ENCODE peak calls at places on chromosomes 16 and 17, in four cellular contexts. Y, L, N and V are unnamed samples.

GRCh38 chr17:66190738-66191606 is 961 bp downstream of the CEP112 start:
- DNase-seq in N (no peak), Y (no peak), L (no peak), V (no peak)

GRCh38 chr16:12329246-12329995 is 352.9 kb downstream of the SNX29 start:
- DNase-seq in L (no peak), N (no peak), Y (no peak), V (no peak)

GRCh38 chr17:82215095-82215971 is 2.7 kb upstream of the CCDC57 start:
- DNase-seq in Y (no peak), L (no peak), N (no peak), V (no peak)

GRCh38 chr16:83315271-83315670 is 492.5 kb upstream of the HSBP1 start:
- DNase-seq in N (no peak), L (no peak), Y (no peak), V (no peak)

GRCh38 chr16:31149894-31150890 is at the start of gene PRSS36:
- DNase-seq in Y (no peak), L (no peak), N (no peak), V (no peak)

GRCh38 chr16:69553332-69553731 is 12.4 kb upstream of the NFAT5 start:
- DNase-seq in L (no peak), N (no peak), Y (no peak), V (no peak)

GRCh38 chr16:68823401-68823800 is 19.9 kb upstream of the TANGO6 start:
- DNase-seq in L (peak; percentile 69), N (no peak), Y (peak; percentile 70), V (peak; percentile 68)

GRCh38 chr16:87945351-87946042 is 5.7 kb upstream of the BANP start:
- DNase-seq in N (peak; percentile 90), Y (no peak), L (no peak), V (no peak)

GRCh38 chr17:44687752-44688151 is 1.8 kb downstream of the CCDC43 start:
- DNase-seq in Y (no peak), L (no peak), N (no peak), V (no peak)

GRCh38 chr16:58960484-58960883 is 226.4 kb upstream of the GOT2 start:
- DNase-seq in L (no peak), N (no peak), Y (no peak), V (no peak)

GRCh38 chr17:12523244-12523643 is 142.4 kb upstream of the MYOCD start:
- DNase-seq in N (no peak), L (no peak), Y (no peak), V (no peak)

DNA sequence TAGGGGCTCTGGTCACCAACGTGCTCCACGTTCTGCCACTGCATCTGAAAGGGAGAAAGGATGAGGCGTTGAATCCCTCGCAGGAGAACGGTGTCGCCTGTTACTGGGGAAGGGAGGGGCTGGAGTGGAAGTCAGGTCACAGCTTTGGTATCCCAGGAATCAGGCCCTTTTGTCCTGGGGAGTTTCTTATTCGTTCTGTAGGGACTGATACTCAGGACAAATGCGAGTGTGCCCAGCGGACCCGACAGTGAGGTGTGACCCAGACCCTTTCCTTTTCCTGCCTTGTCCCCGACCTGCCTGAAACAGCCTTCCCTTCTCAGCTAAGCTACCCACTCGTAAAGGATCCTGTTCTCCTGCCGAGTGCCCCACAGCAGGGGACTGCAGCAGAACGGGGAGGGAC is 177.5 kb downstream of the VPS53 start:
- DNase-seq in N (no peak), Y (no peak), L (no peak), V (no peak)
- TF ChIP-seq CTCF in N (no peak), Y (no peak), L (no peak), V (no peak)

DNA sequence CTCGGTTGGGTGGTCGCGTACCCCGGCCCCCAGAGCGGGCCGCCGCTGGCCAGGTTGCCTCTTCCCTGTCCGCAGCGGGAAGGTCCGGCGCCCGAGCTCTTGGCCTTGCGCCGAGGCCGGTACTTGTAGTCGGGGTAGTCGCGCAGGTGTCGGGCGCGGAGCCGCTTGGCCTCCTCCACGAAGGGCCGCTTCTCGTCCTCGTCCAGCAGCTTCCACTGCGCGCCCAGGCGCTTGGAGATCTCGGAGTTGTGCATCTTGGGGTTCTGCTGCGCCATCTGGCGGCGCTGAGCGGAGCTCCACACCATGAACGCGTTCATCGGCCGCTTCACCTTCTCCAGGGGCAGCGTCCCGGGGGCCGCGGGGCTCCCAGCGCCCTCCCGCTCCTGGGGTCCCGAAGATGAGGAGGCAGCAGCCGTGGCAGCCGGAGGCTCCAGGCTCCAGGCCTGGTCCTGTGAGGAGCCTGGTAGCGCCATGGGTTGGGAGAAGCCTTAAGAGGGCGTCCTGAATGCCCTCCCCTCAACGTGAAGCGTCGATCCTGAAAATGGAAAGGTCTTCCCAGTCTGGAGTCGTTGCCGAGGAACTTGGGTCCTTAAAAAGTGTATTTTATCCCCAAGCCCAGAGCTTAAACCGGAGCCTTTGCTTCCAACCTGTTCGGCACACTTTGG is 558 bp downstream of the SOX15 start:
- DNase-seq in N (no peak), Y (no peak), L (no peak), V (no peak)
- H3K4me3 ChIP-seq in N (no peak overlapping the region), Y (peak overlapping the region; percentile 19), L (peak overlapping the region; percentile 34), V (peak overlapping the region; percentile 21)

DNA sequence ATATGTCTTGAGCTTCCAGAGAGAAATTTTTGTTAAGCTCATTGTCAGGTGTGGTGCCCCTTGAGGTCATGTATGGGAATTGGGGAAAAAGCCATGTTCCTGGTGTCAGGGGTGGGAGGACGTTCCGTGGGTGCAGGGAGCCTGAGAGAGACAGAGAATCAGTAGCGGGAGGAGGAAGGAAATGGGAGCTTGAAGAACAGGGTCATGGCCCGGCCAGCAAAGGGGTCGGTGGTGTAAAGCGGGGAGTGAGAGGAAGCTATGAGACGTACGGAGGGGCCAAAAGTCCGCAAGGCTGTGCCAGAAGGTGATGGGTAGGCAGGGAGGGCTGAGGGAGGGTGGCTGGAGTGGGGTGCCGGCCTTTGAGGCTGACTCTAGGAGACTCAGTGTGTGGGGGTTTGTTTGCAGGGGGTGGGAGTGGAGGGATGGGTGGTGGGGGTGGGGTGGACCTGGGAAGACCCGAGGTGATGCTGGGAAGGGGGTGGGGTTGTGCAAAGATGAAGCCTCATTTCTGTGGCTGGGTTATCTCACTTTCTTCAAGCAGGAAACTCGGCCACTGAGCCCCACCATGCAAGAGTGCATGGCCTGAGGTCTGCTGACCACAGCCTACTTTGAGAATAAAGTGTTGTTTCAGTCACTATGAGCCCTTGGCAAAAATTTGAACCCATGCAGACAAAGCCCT is 63.6 kb downstream of the PLCG2 start:
- DNase-seq in N (no peak), Y (no peak), L (no peak), V (no peak)
- TF ChIP-seq CTCF in N (peak; percentile 31), Y (no peak), L (no peak), V (no peak)

DNA sequence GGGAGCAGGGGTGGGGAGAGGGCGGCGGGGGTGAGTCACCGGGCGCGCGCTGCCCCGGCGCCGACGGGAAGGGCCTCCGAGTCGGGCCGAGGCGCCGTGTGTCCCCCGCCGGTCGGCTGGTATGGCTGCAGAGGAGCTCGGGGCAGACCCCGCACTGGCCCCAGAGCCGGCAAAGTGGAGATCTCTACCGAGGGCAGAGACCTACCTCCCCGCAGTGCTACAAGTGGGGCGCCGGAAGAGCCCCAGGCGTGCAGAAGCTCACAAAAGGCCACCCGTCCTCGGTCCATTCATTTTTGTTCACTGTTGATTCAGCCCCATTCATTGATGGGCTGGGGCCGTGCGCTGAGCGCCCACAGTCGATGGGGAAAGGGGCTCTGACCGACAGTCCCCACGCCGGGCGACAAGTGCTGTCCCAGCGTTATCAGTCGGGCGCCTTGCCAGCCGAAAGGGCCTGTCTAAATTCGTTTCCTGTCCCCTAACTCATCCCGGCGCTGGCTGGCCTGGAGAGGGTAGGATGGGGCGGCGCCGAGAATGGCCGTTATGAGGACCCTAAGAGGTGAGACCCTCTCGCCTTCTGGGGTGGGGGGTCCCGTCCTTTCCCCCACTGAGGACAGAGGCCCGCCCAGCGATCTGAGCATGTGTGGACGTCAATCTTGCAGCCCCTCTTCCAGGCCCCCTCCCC is 703 bp upstream of the ENO3 start:
- DNase-seq in L (no peak), N (no peak), Y (no peak), V (no peak)
- H3K4me3 ChIP-seq in L (peak overlapping the region; percentile 48), N (peak overlapping the region; percentile 97), Y (peak overlapping the region; percentile 34), V (peak overlapping the region; percentile 96)

GRCh38 chr17:9645858-9646555 is 690 bp downstream of the USP43 start:
- DNase-seq in Y (no peak), N (peak; percentile 12), L (no peak), V (peak; percentile 16)
- TF ChIP-seq CTCF in Y (no peak), N (no peak), L (no peak), V (peak; percentile 42)

GRCh38 chr17:31390748-31391495 is 553 bp upstream of the RAB11FIP4 start:
- DNase-seq in L (no peak), N (no peak), Y (no peak), V (no peak)
- H3K4me3 ChIP-seq in L (peak overlapping the region; percentile 38), N (no peak overlapping the region), Y (peak overlapping the region; percentile 13), V (no peak overlapping the region)